ENCODE peak calls at places on chromosomes 4 and X, in six cellular contexts. One of them, this sample, is unnamed.

GRCh38 chr4:113455081-113455480 is 306.5 kb downstream of the CAMK2D start:
- DNase-seq in epithelial cell of esophagus: no peak
- DNase-seq in PC-3: no peak
- DNase-seq in HFF-Myc: no peak
- DNase-seq in ascending aorta: no peak
- DNase-seq in GM13977: no peak
- DNase-seq in this sample: no peak

GRCh38 chr4:164977243-164978164 is at the start of gene TRIM61:
- DNase-seq in PC-3: no peak
- DNase-seq in HFF-Myc: no peak
- DNase-seq in GM13977: peak; percentile 71
- DNase-seq in epithelial cell of esophagus: peak; percentile 32
- DNase-seq in ascending aorta: no peak
- DNase-seq in this sample: peak; percentile 50

GRCh38 chr4:24330198-24330972 is 254.0 kb downstream of the DHX15 start:
- DNase-seq in epithelial cell of esophagus: peak; percentile 31
- DNase-seq in GM13977: no peak
- DNase-seq in PC-3: no peak
- DNase-seq in HFF-Myc: no peak
- DNase-seq in ascending aorta: no peak
- DNase-seq in this sample: no peak

GRCh38 chr4:11687727-11688126 is 259.0 kb upstream of the HS3ST1 start:
- DNase-seq in GM13977: no peak
- DNase-seq in HFF-Myc: no peak
- DNase-seq in epithelial cell of esophagus: no peak
- DNase-seq in PC-3: no peak
- DNase-seq in ascending aorta: no peak
- DNase-seq in this sample: no peak

GRCh38 chrX:130176354-130176776 is 4.6 kb downstream of the RAB33A start:
- DNase-seq in GM13977: peak; percentile 55
- DNase-seq in epithelial cell of esophagus: peak; percentile 20
- DNase-seq in HFF-Myc: no peak
- DNase-seq in ascending aorta: no peak
- DNase-seq in PC-3: no peak
- DNase-seq in this sample: no peak

GRCh38 chrX:101208152-101208905 is 11.3 kb upstream of the DRP2 start:
- DNase-seq in HFF-Myc: no peak
- DNase-seq in epithelial cell of esophagus: no peak
- DNase-seq in ascending aorta: no peak
- DNase-seq in PC-3: no peak
- DNase-seq in GM13977: no peak
- DNase-seq in this sample: peak; percentile 21

GRCh38 chr4:152808670-152809069 is 28.9 kb downstream of the ARFIP1 start:
- DNase-seq in HFF-Myc: no peak
- DNase-seq in ascending aorta: no peak
- DNase-seq in GM13977: no peak
- DNase-seq in PC-3: no peak
- DNase-seq in epithelial cell of esophagus: no peak
- DNase-seq in this sample: no peak

GRCh38 chr4:142128529-142128928 is 492.1 kb downstream of the IL15 start:
- DNase-seq in HFF-Myc: no peak
- DNase-seq in PC-3: no peak
- DNase-seq in epithelial cell of esophagus: no peak
- DNase-seq in GM13977: no peak
- DNase-seq in ascending aorta: no peak
- DNase-seq in this sample: no peak

GRCh38 chr4:71564775-71565174 is 219.1 kb downstream of the GC start:
- DNase-seq in epithelial cell of esophagus: no peak
- DNase-seq in HFF-Myc: no peak
- DNase-seq in PC-3: no peak
- DNase-seq in GM13977: no peak
- DNase-seq in ascending aorta: no peak
- DNase-seq in this sample: no peak

GRCh38 chr4:7023901-7024300 is 19.3 kb upstream of the TADA2B start:
- DNase-seq in GM13977: no peak
- DNase-seq in PC-3: no peak
- DNase-seq in epithelial cell of esophagus: no peak
- DNase-seq in HFF-Myc: no peak
- DNase-seq in ascending aorta: no peak
- DNase-seq in this sample: no peak

GRCh38 chr4:76209876-76210275 is 3.7 kb downstream of the SCARB2 start:
- DNase-seq in GM13977: no peak
- DNase-seq in ascending aorta: no peak
- DNase-seq in epithelial cell of esophagus: no peak
- DNase-seq in HFF-Myc: no peak
- DNase-seq in PC-3: no peak
- DNase-seq in this sample: no peak

GRCh38 chr4:65344278-65344825 is 325.9 kb downstream of the EPHA5 start:
- DNase-seq in epithelial cell of esophagus: peak; percentile 27
- DNase-seq in PC-3: no peak
- DNase-seq in GM13977: no peak
- DNase-seq in HFF-Myc: no peak
- DNase-seq in ascending aorta: no peak
- DNase-seq in this sample: no peak

GRCh38 chr4:117941611-117942010 is 92.7 kb upstream of the NDST3 start:
- DNase-seq in PC-3: no peak
- DNase-seq in HFF-Myc: no peak
- DNase-seq in epithelial cell of esophagus: no peak
- DNase-seq in GM13977: no peak
- DNase-seq in ascending aorta: no peak
- DNase-seq in this sample: no peak

GRCh38 chrX:23756165-23756564 is 13.1 kb upstream of the ACOT9 start:
- DNase-seq in HFF-Myc: peak; percentile 5
- DNase-seq in GM13977: peak; percentile 69
- DNase-seq in ascending aorta: no peak
- DNase-seq in PC-3: peak; percentile 55
- DNase-seq in epithelial cell of esophagus: peak; percentile 50
- DNase-seq in this sample: peak; percentile 40

GRCh38 chr4:108709234-108709633 is 53.6 kb downstream of the ETNPPL start:
- DNase-seq in HFF-Myc: no peak
- DNase-seq in epithelial cell of esophagus: no peak
- DNase-seq in PC-3: no peak
- DNase-seq in GM13977: no peak
- DNase-seq in ascending aorta: no peak
- DNase-seq in this sample: no peak

GRCh38 chr4:94827481-94828110 is 69.8 kb downstream of the BMPR1B start:
- DNase-seq in ascending aorta: no peak
- DNase-seq in epithelial cell of esophagus: peak; percentile 97
- DNase-seq in HFF-Myc: peak; percentile 24
- DNase-seq in GM13977: no peak
- DNase-seq in PC-3: peak; percentile 84
- DNase-seq in this sample: no peak

GRCh38 chr4:113452868-113453620 is 308.5 kb downstream of the CAMK2D start:
- DNase-seq in epithelial cell of esophagus: peak; percentile 79
- DNase-seq in HFF-Myc: no peak
- DNase-seq in GM13977: no peak
- DNase-seq in PC-3: peak; percentile 13
- DNase-seq in ascending aorta: no peak
- DNase-seq in this sample: no peak

GRCh38 chrX:69312141-69312670 is 147.0 kb upstream of the PJA1 start:
- DNase-seq in GM13977: no peak
- DNase-seq in ascending aorta: no peak
- DNase-seq in HFF-Myc: no peak
- DNase-seq in epithelial cell of esophagus: no peak
- DNase-seq in PC-3: no peak
- DNase-seq in this sample: no peak

GRCh38 chr4:86935499-86935832 is 655 bp downstream of the AFF1 start:
- DNase-seq in ascending aorta: no peak
- DNase-seq in HFF-Myc: no peak
- DNase-seq in PC-3: no peak
- DNase-seq in GM13977: no peak
- DNase-seq in epithelial cell of esophagus: no peak
- DNase-seq in this sample: no peak

GRCh38 chr4:4990857-4991540 is 28.3 kb downstream of the CYTL1 start:
- DNase-seq in epithelial cell of esophagus: no peak
- DNase-seq in GM13977: no peak
- DNase-seq in ascending aorta: peak; percentile 53
- DNase-seq in HFF-Myc: peak; percentile 40
- DNase-seq in PC-3: peak; percentile 81
- DNase-seq in this sample: no peak

GRCh38 chr4:98605216-98605615 is 53.2 kb downstream of the TSPAN5 start:
- DNase-seq in ascending aorta: no peak
- DNase-seq in PC-3: peak; percentile 11
- DNase-seq in GM13977: no peak
- DNase-seq in HFF-Myc: no peak
- DNase-seq in epithelial cell of esophagus: no peak
- DNase-seq in this sample: no peak

GRCh38 chr4:181538435-181538834 is 704.8 kb upstream of the TENM3 start:
- DNase-seq in ascending aorta: no peak
- DNase-seq in GM13977: no peak
- DNase-seq in epithelial cell of esophagus: no peak
- DNase-seq in PC-3: no peak
- DNase-seq in HFF-Myc: no peak
- DNase-seq in this sample: no peak

GRCh38 chr4:113955948-113956347 is 23.5 kb downstream of the ARSJ start:
- DNase-seq in PC-3: no peak
- DNase-seq in HFF-Myc: no peak
- DNase-seq in GM13977: no peak
- DNase-seq in epithelial cell of esophagus: no peak
- DNase-seq in ascending aorta: no peak
- DNase-seq in this sample: no peak

GRCh38 chr4:121199742-121200561 is 35.8 kb upstream of the TNIP3 start:
- DNase-seq in GM13977: peak; percentile 30
- DNase-seq in PC-3: no peak
- DNase-seq in ascending aorta: no peak
- DNase-seq in HFF-Myc: no peak
- DNase-seq in epithelial cell of esophagus: no peak
- DNase-seq in this sample: peak; percentile 50

DNA sequence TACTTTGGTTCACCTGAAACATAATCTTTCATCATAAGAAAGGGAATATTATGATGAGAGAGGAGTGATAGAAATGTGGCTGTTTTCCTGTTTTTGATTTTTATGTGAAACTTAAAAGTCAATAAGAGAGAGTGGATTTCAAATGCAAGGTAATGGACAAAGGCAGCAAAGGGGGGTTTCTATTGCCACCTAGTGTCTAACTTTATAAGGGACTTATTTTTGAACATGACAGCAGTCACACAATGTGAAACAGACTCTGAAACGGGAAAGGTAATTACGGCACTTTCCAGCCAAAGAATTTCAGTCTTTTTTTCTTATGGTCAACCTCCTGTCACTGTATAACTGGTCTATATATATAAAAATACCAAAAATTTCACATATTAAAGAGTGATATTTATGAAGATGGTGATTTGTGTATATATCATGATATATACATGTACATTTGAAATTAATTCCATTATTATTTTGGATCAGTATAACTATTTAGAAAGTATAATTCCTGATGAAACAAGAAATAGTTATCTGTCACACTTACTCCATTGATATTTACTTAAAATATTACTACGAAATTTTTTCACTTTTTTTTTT is 127.1 kb downstream of the FBXO8 start:
- DNase-seq in GM13977: peak; percentile 9
- DNase-seq in PC-3: peak; percentile 49
- DNase-seq in epithelial cell of esophagus: peak; percentile 51
- DNase-seq in ascending aorta: no peak
- DNase-seq in HFF-Myc: peak; percentile 19
- DNase-seq in this sample: peak; percentile 2
- TF ChIP-seq CTCF in GM13977: peak; percentile 55
- TF ChIP-seq CTCF in PC-3: peak; percentile 65
- TF ChIP-seq CTCF in epithelial cell of esophagus: peak; percentile 72
- TF ChIP-seq CTCF in ascending aorta: peak; percentile 68
- TF ChIP-seq CTCF in HFF-Myc: peak; percentile 55
- TF ChIP-seq CTCF in this sample: peak; percentile 65

GRCh38 chr4:69830529-69831269 is 29.2 kb downstream of the SULT1E1 start:
- DNase-seq in GM13977: no peak
- DNase-seq in epithelial cell of esophagus: peak; percentile 62
- DNase-seq in PC-3: peak; percentile 83
- DNase-seq in ascending aorta: no peak
- DNase-seq in HFF-Myc: peak; percentile 21
- DNase-seq in this sample: no peak
- TF ChIP-seq CTCF in GM13977: no peak
- TF ChIP-seq CTCF in epithelial cell of esophagus: peak; percentile 12
- TF ChIP-seq CTCF in PC-3: no peak
- TF ChIP-seq CTCF in ascending aorta: no peak
- TF ChIP-seq CTCF in HFF-Myc: no peak
- TF ChIP-seq CTCF in this sample: no peak

GRCh38 chr4:123350726-123351125 is 45.9 kb upstream of the SPRY1 start:
- DNase-seq in ascending aorta: no peak
- DNase-seq in GM13977: no peak
- DNase-seq in HFF-Myc: no peak
- DNase-seq in PC-3: no peak
- DNase-seq in epithelial cell of esophagus: no peak
- DNase-seq in this sample: no peak

GRCh38 chr4:123352240-123352945 is 44.2 kb upstream of the SPRY1 start:
- DNase-seq in epithelial cell of esophagus: peak; percentile 90
- DNase-seq in GM13977: no peak
- DNase-seq in HFF-Myc: no peak
- DNase-seq in PC-3: no peak
- DNase-seq in ascending aorta: no peak
- DNase-seq in this sample: no peak

GRCh38 chr4:123349401-123350190 is 47.0 kb upstream of the SPRY1 start:
- DNase-seq in GM13977: no peak
- DNase-seq in epithelial cell of esophagus: no peak
- DNase-seq in HFF-Myc: no peak
- DNase-seq in ascending aorta: no peak
- DNase-seq in PC-3: no peak
- DNase-seq in this sample: no peak

GRCh38 chr4:123351713-123352112 is 44.9 kb upstream of the SPRY1 start:
- DNase-seq in ascending aorta: no peak
- DNase-seq in GM13977: no peak
- DNase-seq in PC-3: no peak
- DNase-seq in epithelial cell of esophagus: no peak
- DNase-seq in HFF-Myc: no peak
- DNase-seq in this sample: no peak

DNA sequence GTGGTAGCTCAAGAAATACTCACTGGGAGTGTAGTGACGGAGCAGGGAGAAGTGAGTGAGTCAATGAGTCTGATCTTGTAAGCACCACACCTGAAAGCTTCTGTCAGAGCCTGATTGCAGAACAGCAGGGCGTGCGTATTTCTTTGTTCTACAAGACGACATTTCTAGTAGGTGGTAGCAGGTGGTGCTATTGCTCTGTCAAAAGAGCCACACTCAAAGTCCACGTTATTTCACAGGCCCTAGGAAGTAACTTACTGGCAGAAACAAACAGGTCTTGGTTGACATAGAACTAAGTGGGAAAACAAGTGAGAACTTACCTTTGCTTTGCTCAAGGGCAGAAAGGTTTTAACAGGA is 46.4 kb upstream of the SPRY1 start:
- DNase-seq in PC-3: peak; percentile 25
- DNase-seq in ascending aorta: no peak
- DNase-seq in GM13977: no peak
- DNase-seq in HFF-Myc: no peak
- DNase-seq in epithelial cell of esophagus: peak; percentile 97
- DNase-seq in this sample: no peak
- TF ChIP-seq CTCF in PC-3: peak; percentile 34
- TF ChIP-seq CTCF in ascending aorta: no peak
- TF ChIP-seq CTCF in GM13977: no peak
- TF ChIP-seq CTCF in HFF-Myc: no peak
- TF ChIP-seq CTCF in epithelial cell of esophagus: peak; percentile 61
- TF ChIP-seq CTCF in this sample: no peak

DNA sequence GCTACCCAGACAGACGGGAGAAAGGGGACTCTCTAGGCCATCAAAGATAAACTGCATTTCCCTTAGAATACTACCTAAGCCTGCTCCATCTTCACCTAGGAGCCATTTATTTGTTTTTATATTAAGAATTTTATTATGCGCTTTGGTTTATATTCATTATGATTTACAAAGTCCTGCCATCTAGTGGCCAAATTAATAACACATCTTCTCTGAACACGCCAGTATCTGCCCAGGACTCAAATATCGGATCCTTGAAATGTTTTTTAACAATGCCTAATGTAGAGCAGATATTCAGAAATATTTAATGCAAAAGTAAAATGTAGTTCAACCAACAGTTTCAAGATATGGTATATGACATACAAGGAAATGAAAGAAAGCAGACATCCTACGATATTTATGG is 20.8 kb upstream of the PRPS2 start:
- DNase-seq in ascending aorta: no peak
- DNase-seq in GM13977: no peak
- DNase-seq in epithelial cell of esophagus: peak; percentile 43
- DNase-seq in PC-3: peak; percentile 68
- DNase-seq in HFF-Myc: no peak
- DNase-seq in this sample: no peak
- TF ChIP-seq CTCF in ascending aorta: peak; percentile 56
- TF ChIP-seq CTCF in GM13977: peak; percentile 51
- TF ChIP-seq CTCF in epithelial cell of esophagus: peak; percentile 44
- TF ChIP-seq CTCF in PC-3: peak; percentile 69
- TF ChIP-seq CTCF in HFF-Myc: peak; percentile 23
- TF ChIP-seq CTCF in this sample: peak; percentile 29

This sample was measured in GM12864.